ENCODE peak calls at places on chromosomes 6 and 20, in five cellular contexts. Y, G, D, S and B are unnamed samples.

GRCh38 chr6:151652338-151652737 is 155.1 kb upstream of the ESR1 start:
- DNase-seq in Y (no peak), S (peak; percentile 34), D (no peak), G (no peak), B (no peak)

GRCh38 chr6:40789143-40789764 is 202.1 kb upstream of the LRFN2 start:
- DNase-seq in G (peak; percentile 8), S (no peak), D (no peak), Y (peak; percentile 43), B (no peak)

GRCh38 chr6:127022297-127022696 is 96.2 kb upstream of the RSPO3 start:
- DNase-seq in D (peak; percentile 91), S (no peak), Y (no peak), G (no peak), B (no peak)

GRCh38 chr6:44122821-44123220 is 4.4 kb downstream of the MRPL14 start:
- DNase-seq in G (no peak), D (no peak), Y (peak; percentile 58), S (no peak), B (no peak)

GRCh38 chr20:2998728-2999127 is 44.7 kb upstream of the GNRH2 start:
- DNase-seq in G (no peak), S (no peak), Y (no peak), D (no peak), B (no peak)

GRCh38 chr6:68211242-68211795 is 423.8 kb upstream of the ADGRB3 start:
- DNase-seq in S (no peak), Y (no peak), G (no peak), D (peak; percentile 86), B (no peak)

GRCh38 chr20:1741309-1742048 is 83.9 kb upstream of the SIRPG start:
- DNase-seq in S (no peak), D (no peak), G (no peak), Y (no peak), B (no peak)

GRCh38 chr6:4398806-4399205 is 263.4 kb upstream of the ECI2 start:
- DNase-seq in Y (no peak), G (no peak), D (no peak), S (no peak), B (no peak)

GRCh38 chr6:105087571-105088211 is 92.1 kb downstream of the POPDC3 start:
- DNase-seq in G (peak; percentile 10), D (peak; percentile 79), Y (peak; percentile 63), S (peak; percentile 51), B (no peak)

GRCh38 chr6:117404548-117404947 is 21.2 kb downstream of the ROS1 start:
- DNase-seq in Y (no peak), S (no peak), G (no peak), D (peak; percentile 71), B (no peak)

GRCh38 chr6:126077810-126078791 is 91.8 kb downstream of the TRMT11 start:
- DNase-seq in Y (no peak), S (no peak), D (peak; percentile 88), G (no peak), B (no peak)

GRCh38 chr6:135310291-135310690 is 129.2 kb downstream of the MYB start:
- DNase-seq in S (no peak), G (no peak), D (no peak), Y (no peak), B (no peak)

GRCh38 chr20:64113444-64113775 is 6.0 kb upstream of the NPBWR2 start:
- DNase-seq in G (no peak), Y (no peak), S (no peak), D (no peak), B (peak; percentile 56)

GRCh38 chr6:5334341-5334740 is 73.0 kb downstream of the FARS2 start:
- DNase-seq in G (no peak), S (no peak), D (peak; percentile 65), Y (no peak), B (no peak)

GRCh38 chr6:99471638-99472037 is 43.6 kb downstream of the USP45 start:
- DNase-seq in S (no peak), Y (no peak), D (no peak), G (no peak), B (no peak)

GRCh38 chr6:7138921-7139358 is 31.2 kb downstream of the RREB1 start:
- DNase-seq in D (no peak), S (peak; percentile 43), Y (peak; percentile 63), G (no peak), B (no peak)

GRCh38 chr20:34515484-34516037 is 661 bp upstream of the DYNLRB1 start:
- DNase-seq in Y (peak; percentile 93), G (peak; percentile 56), S (peak; percentile 92), D (peak; percentile 74), B (no peak)

GRCh38 chr6:32906539-32906938 is 34.3 kb downstream of the HLA-DMB start:
- DNase-seq in D (peak; percentile 82), G (no peak), Y (no peak), S (no peak), B (no peak)

GRCh38 chr6:44564906-44565524 is 177.5 kb downstream of the CDC5L start:
- DNase-seq in D (no peak), S (no peak), G (no peak), Y (no peak), B (no peak)

GRCh38 chr6:110689275-110689935 is 125.9 kb downstream of the CDK19 start:
- DNase-seq in D (no peak), G (no peak), Y (no peak), S (no peak), B (no peak)

GRCh38 chr6:131269565-131270391 is 134.5 kb downstream of the AKAP7 start:
- DNase-seq in Y (no peak), G (no peak), S (no peak), D (no peak), B (no peak)

GRCh38 chr6:167554854-167555253 is 230.0 kb downstream of the TTLL2 start:
- DNase-seq in D (no peak), Y (no peak), S (no peak), G (no peak), B (no peak)

GRCh38 chr6:160412993-160413392 is 64.8 kb downstream of the SLC22A3 start:
- DNase-seq in S (no peak), Y (no peak), D (no peak), G (no peak), B (no peak)

GRCh38 chr6:22756365-22756764 is 187.0 kb downstream of the HDGFL1 start:
- DNase-seq in G (no peak), D (peak; percentile 83), S (no peak), Y (no peak), B (no peak)

GRCh38 chr6:101435028-101435427 is 41.5 kb downstream of the GRIK2 start:
- DNase-seq in G (no peak), S (no peak), D (no peak), Y (no peak), B (no peak)

GRCh38 chr6:41655706-41656668 is 17.7 kb downstream of the MDFI start:
- DNase-seq in G (no peak), D (no peak), Y (no peak), S (no peak), B (peak; percentile 84)

GRCh38 chr20:49983123-49983847 is 505 bp downstream of the SNAI1 start:
- DNase-seq in D (peak; percentile 14), Y (no peak), S (no peak), G (no peak), B (no peak)

GRCh38 chr20:9021699-9022098 is 47.2 kb upstream of the PLCB4 start:
- DNase-seq in D (peak; percentile 31), G (no peak), Y (no peak), S (no peak), B (no peak)
- TF ChIP-seq CTCF in D (no peak), G (no peak), Y (no peak), S (no peak), B (no peak)

GRCh38 chr20:23069073-23069472 is 17.1 kb downstream of the CD93 start:
- DNase-seq in Y (no peak), D (no peak), S (no peak), G (no peak), B (no peak)
- TF ChIP-seq CTCF in Y (no peak), D (no peak), S (no peak), G (no peak), B (no peak)

DNA sequence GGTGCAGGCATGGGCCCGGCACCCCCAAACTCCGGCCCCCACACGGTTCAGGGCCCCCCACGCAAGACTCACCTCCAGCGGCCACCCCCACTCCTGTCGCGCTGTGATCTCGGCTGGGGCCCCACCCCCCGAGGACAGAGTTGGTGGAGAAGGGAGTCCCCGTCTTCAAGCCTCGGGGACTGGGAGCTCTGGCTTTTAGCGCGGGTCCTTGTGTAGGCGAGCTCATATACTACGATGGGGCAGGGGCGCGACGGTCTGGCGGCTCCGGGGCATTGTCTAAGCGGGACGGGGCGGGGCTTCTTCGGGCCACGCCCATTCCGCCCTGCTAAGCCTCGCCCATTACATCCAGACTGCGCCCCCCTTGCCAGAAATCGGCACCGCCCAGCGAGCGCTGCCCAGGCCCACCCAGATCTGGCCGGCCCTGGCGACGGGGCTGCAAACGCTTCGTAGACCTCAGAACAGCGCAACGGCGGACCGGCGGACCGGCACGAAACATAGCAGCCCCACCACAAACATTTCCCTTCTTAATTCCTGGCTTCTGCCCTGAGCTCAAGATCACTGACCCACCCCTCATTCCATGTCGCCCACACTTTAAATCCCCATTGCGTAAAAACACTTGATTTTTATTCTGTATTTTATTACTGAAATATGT is 1.0 kb upstream of the DDAH2 start:
- DNase-seq in G (peak; percentile 56), D (peak; percentile 96), Y (peak; percentile 78), S (peak; percentile 79), B (no peak)
- TF ChIP-seq CTCF in G (no peak), D (peak; percentile 2), Y (no peak), S (no peak), B (peak; percentile 9)

GRCh38 chr6:27500177-27500576 is 27.3 kb upstream of the ZNF184 start:
- DNase-seq in G (no peak), Y (no peak), D (no peak), S (no peak), B (no peak)

GRCh38 chr6:27494987-27495385 is 22.1 kb upstream of the ZNF184 start:
- DNase-seq in G (no peak), Y (no peak), D (no peak), S (no peak), B (no peak)

GRCh38 chr6:27494103-27494502 is 21.2 kb upstream of the ZNF184 start:
- DNase-seq in S (no peak), Y (no peak), D (no peak), G (no peak), B (no peak)

GRCh38 chr6:27492776-27493175 is 19.9 kb upstream of the ZNF184 start:
- DNase-seq in D (no peak), Y (no peak), G (no peak), S (no peak), B (no peak)

GRCh38 chr6:27495386-27496135 is 22.7 kb upstream of the ZNF184 start:
- DNase-seq in G (no peak), S (no peak), Y (peak; percentile 88), D (peak; percentile 87), B (no peak)
- TF ChIP-seq CTCF in G (no peak), S (no peak), Y (no peak), D (peak; percentile 3), B (peak; percentile 57)

GRCh38 chr6:119283979-119284545 is 65.5 kb downstream of the MAN1A1 start:
- DNase-seq in D (no peak), S (no peak), G (no peak), Y (no peak), B (no peak)

GRCh38 chr6:119280586-119281163 is 68.9 kb downstream of the MAN1A1 start:
- DNase-seq in S (no peak), Y (no peak), D (peak; percentile 17), G (no peak), B (no peak)

GRCh38 chr6:119285908-119286625 is 63.5 kb downstream of the MAN1A1 start:
- DNase-seq in D (peak; percentile 19), S (no peak), Y (no peak), G (no peak), B (no peak)

GRCh38 chr6:119283214-119283613 is 66.3 kb downstream of the MAN1A1 start:
- DNase-seq in S (no peak), D (no peak), G (no peak), Y (no peak), B (no peak)

GRCh38 chr6:119284861-119285521 is 64.6 kb downstream of the MAN1A1 start:
- DNase-seq in Y (peak; percentile 19), G (no peak), D (no peak), S (no peak), B (no peak)
- TF ChIP-seq CTCF in Y (peak; percentile 26), G (no peak), D (no peak), S (peak; percentile 14), B (peak; percentile 16)